ENCODE peak calls at places on chromosomes 4 and X, in four cellular contexts. C, Q, E and U are unnamed samples. For H3K27me3 and H3K4me1, the result is how much of the 10 kb centered on the place peaks cover.

GRCh38 chrX:148612431-148612830 is 112.0 kb downstream of the AFF2 start:
- DNase-seq in C (no peak), Q (no peak), E (no peak), U (no peak)

GRCh38 chr4:155891058-155891457 is 12.4 kb upstream of the TDO2 start:
- DNase-seq in C (no peak), Q (no peak), E (no peak), U (peak)

GRCh38 chrX:56066016-56066415 is 166.1 kb upstream of the KLF8 start:
- DNase-seq in C (no peak), Q (no peak), E (no peak), U (no peak)

GRCh38 chrX:19855700-19856381 is 31.6 kb downstream of the SH3KBP1 start:
- DNase-seq in C (no peak), Q (no peak), E (no peak), U (no peak)

GRCh38 chr4:23006756-23007155 is 314.0 kb downstream of the GBA3 start:
- DNase-seq in C (no peak), Q (no peak), E (peak), U (peak)

GRCh38 chr4:124135409-124135813 is 577.1 kb downstream of the ANKRD50 start:
- DNase-seq in C (no peak), Q (no peak), E (peak), U (peak)

GRCh38 chr4:180665481-180665880 is 1577.7 kb upstream of the TENM3 start:
- DNase-seq in C (no peak), Q (no peak), E (no peak), U (peak)

GRCh38 chr4:25448379-25449109 is 71.5 kb downstream of the ANAPC4 start:
- DNase-seq in C (no peak), Q (peak), E (peak), U (peak)

GRCh38 chrX:40278340-40279090 is 180.8 kb upstream of the BCOR start:
- DNase-seq in C (no peak), Q (no peak), E (no peak), U (no peak)

GRCh38 chrX:80576815-80577533 is 156.7 kb downstream of the TENT5D start:
- DNase-seq in C (no peak), Q (no peak), E (no peak), U (no peak)

GRCh38 chr4:7904108-7904516 is 35.5 kb downstream of the AFAP1 start:
- DNase-seq in C (no peak), Q (no peak), E (peak), U (no peak)

GRCh38 chr4:108155373-108155772 is 13.4 kb downstream of the LEF1 start:
- DNase-seq in C (no peak), Q (peak), E (peak), U (no peak)

GRCh38 chr4:23938796-23939195 is 48.9 kb upstream of the PPARGC1A start:
- DNase-seq in C (no peak), Q (no peak), E (no peak), U (no peak)

GRCh38 chr4:156705291-156705690 is 266.3 kb downstream of the PDGFC start:
- DNase-seq in C (no peak), Q (no peak), E (peak), U (peak)

GRCh38 chr4:82645868-82646267 is 84.1 kb upstream of the TMEM150C start:
- DNase-seq in C (no peak), Q (no peak), E (no peak), U (no peak)

GRCh38 chrX:24306430-24306829 is 7.4 kb downstream of the SUPT20HL2 start:
- DNase-seq in C (no peak), Q (peak), E (no peak), U (no peak)

GRCh38 chrX:1554469-1555210 is 17.7 kb upstream of the P2RY8 start:
- DNase-seq in C (no peak), Q (no peak), E (no peak), U (no peak)

GRCh38 chrX:86322913-86323312 is 174.7 kb downstream of the DACH2 start:
- DNase-seq in C (no peak), Q (no peak), E (no peak), U (no peak)

GRCh38 chrX:9341305-9342201 is 123.3 kb upstream of the TBL1X start:
- DNase-seq in C (peak), Q (peak), E (peak), U (no peak)

GRCh38 chr4:115113382-115114106 is at the start of gene NDST4:
- DNase-seq in C (no peak), Q (no peak), E (no peak), U (peak)

GRCh38 chrX:13167444-13168207 is 123.2 kb upstream of the FAM9C start:
- DNase-seq in C (peak), Q (no peak), E (peak), U (no peak)

GRCh38 chrX:51866156-51866555 is 27.3 kb upstream of the MAGED1 start:
- DNase-seq in C (no peak), Q (no peak), E (peak), U (no peak)

GRCh38 chr4:145433684-145434083 is 48.0 kb upstream of the SMAD1 start:
- DNase-seq in C (no peak), Q (no peak), E (no peak), U (no peak)

GRCh38 chrX:153526801-153527599 is 9.6 kb downstream of the ATP2B3 start:
- DNase-seq in C (no peak), Q (no peak), E (no peak), U (no peak)
- H3K27me3 ChIP-seq in C (under half), Q (under half), E (under half), U (under half)

GRCh38 chr4:109441858-109442480 is 8.4 kb downstream of the SEC24B start:
- DNase-seq in C (no peak), Q (no peak), E (peak), U (no peak)
- H3K4me1 ChIP-seq in C (half or more), Q (under half), E (under half), U (under half)

GRCh38 chr4:1205641-1206298 is 33.4 kb upstream of the SPON2 start:
- DNase-seq in C (no peak), Q (peak), E (no peak), U (no peak)
- H3K27ac ChIP-seq in C (no peak), Q (no peak), E (no peak), U (no peak)

GRCh38 chr4:110638347-110638746 is 15.5 kb upstream of the PITX2 start:
- DNase-seq in C (no peak), Q (no peak), E (no peak), U (no peak)
- H3K27me3 ChIP-seq in C (half or more), Q (half or more), E (half or more), U (under half)

DNA sequence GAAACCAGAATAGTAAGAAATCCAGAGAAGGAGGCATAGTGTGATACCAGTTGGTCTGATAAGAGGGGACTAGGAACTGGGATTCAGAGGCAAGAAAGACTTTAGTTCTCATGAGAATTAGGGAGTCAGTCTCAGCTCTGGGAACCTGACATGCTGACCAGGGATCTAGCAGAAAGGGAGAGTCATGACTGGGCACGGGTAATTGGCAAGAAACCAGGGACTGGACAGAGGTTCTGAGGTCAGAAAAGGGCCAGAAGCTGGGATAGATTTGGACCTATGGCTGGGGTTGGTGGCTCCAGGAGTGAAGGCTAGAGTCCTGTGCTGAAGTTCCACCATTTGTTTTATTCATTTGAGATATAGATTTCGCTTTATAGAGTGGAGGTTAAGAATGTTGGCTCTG is 110.2 kb upstream of the C1GALT1C1 start:
- DNase-seq in C (no peak), Q (no peak), E (no peak), U (no peak)
- H3K4me1 ChIP-seq in C (under half), Q (under half), E (under half), U (under half)